ENCODE peak calls at places on chromosomes 13 and 19, in nine cellular contexts. J is fibroblast of lung; O is NCI-H774; F is body of pancreas; I is testis; W is stimulated activated CD4-positive, alpha-beta T cell treated with anti-CD3 and anti-CD28 coated beads, Interleukin-1b, Interleukin-23, amount 100 ng/mL, for 24 hours; Y is stimulated activated CD8-positive, alpha-beta memory T cell treated with anti-CD3 and anti-CD28 coated beads, Interleukin-15, amount 100 ng/mL, for 1 hour; Z is GM04503; P is fibroblast of pulmonary artery. B is an unnamed sample.

GRCh38 chr13:79631260-79631659 is 150.3 kb downstream of the NDFIP2 start:
- DNase-seq in W (no peak), O (no peak), P (peak), J (peak), Z (peak), F (peak), I (no peak), Y (no peak), B (no peak)

GRCh38 chr19:11242864-11243797 is 3.7 kb downstream of the ANGPTL8 start:
- DNase-seq in Z (peak), F (peak), I (peak), O (peak), J (peak), W (peak), Y (peak), P (peak), B (peak)

GRCh38 chr19:37007587-37008220 is 70.5 kb upstream of the ZNF420 start:
- DNase-seq in Z (no peak), F (peak), W (peak), J (peak), Y (no peak), O (peak), I (peak), P (peak), B (peak)

GRCh38 chr19:55809381-55810058 is 22.3 kb downstream of the NLRP11 start:
- DNase-seq in O (no peak), Y (no peak), I (peak), W (peak), J (peak), F (peak), P (peak), Z (peak), B (peak)

GRCh38 chr19:50551713-50552187 is 16.5 kb downstream of the LRRC4B start:
- DNase-seq in I (peak), J (no peak), F (no peak), P (peak), W (no peak), Z (no peak), Y (no peak), O (no peak), B (no peak)

GRCh38 chr13:100209857-100210580 is 121.1 kb downstream of the PCCA start:
- DNase-seq in I (no peak), J (peak), Z (peak), W (no peak), P (peak), F (no peak), O (no peak), Y (no peak), B (no peak)

GRCh38 chr13:22594041-22594440 is 586.7 kb upstream of the SGCG start:
- DNase-seq in Z (no peak), F (no peak), P (no peak), O (no peak), J (no peak), I (no peak), W (no peak), Y (no peak), B (no peak)

GRCh38 chr19:19207637-19208582 is 3.8 kb upstream of the NCAN start:
- DNase-seq in I (no peak), W (no peak), F (no peak), O (no peak), J (no peak), Z (no peak), Y (no peak), P (no peak), B (no peak)

GRCh38 chr13:111323950-111324651 is 3.7 kb downstream of the TEX29 start:
- DNase-seq in F (no peak), P (no peak), Y (no peak), I (no peak), W (no peak), J (no peak), O (no peak), Z (no peak), B (no peak)

GRCh38 chr13:77518266-77518665 is 17.2 kb upstream of the SCEL start:
- DNase-seq in Y (no peak), Z (no peak), F (no peak), I (no peak), O (no peak), J (no peak), P (no peak), W (no peak), B (no peak)

GRCh38 chr13:98478134-98479129 is 98.5 kb downstream of the STK24 start:
- DNase-seq in J (peak), O (no peak), I (peak), P (no peak), Z (no peak), W (no peak), F (no peak), Y (no peak), B (no peak)